ENCODE peak calls at places on chromosomes 1 and 21, in ten cellular contexts. O is tibial artery, K is left lung, X is IMR-90, C is brain microvascular endothelial cell, F is body of pancreas, V is heart left ventricle, P is aorta, R is neural progenitor cell, N is cardiac muscle cell. H is an unnamed sample.

GRCh38 chr1:6435547-6435946 is 11.0 kb downstream of the ESPN start:
- DNase-seq in N (no peak), C (no peak), P (no peak), X (no peak), R (no peak), K (no peak), F (no peak), V (no peak), O (no peak), H (no peak)

GRCh38 chr1:203099760-203100159 is 13.9 kb upstream of the MYOG start:
- DNase-seq in V (no peak), C (no peak), O (no peak), R (no peak), N (no peak), X (no peak), K (no peak), F (no peak), P (no peak), H (no peak)

GRCh38 chr1:18539171-18539570 is 58.4 kb downstream of the KLHDC7A start:
- DNase-seq in P (peak), N (no peak), X (no peak), R (no peak), C (no peak), V (no peak), F (peak), O (no peak), K (no peak), H (no peak)

GRCh38 chr1:21206117-21206516 is 29.4 kb upstream of the EIF4G3 start:
- DNase-seq in V (no peak), C (no peak), N (no peak), K (no peak), P (no peak), R (no peak), O (no peak), F (no peak), X (peak), H (no peak)

GRCh38 chr1:174160109-174160473 is 771 bp downstream of the RABGAP1L start:
- DNase-seq in O (peak), R (peak), C (peak), F (peak), P (peak), K (peak), V (peak), X (peak), N (peak), H (peak)

GRCh38 chr21:33418686-33419085 is 15.5 kb downstream of the IFNGR2 start:
- DNase-seq in X (no peak), N (peak), F (peak), O (peak), K (no peak), V (peak), P (peak), C (no peak), R (no peak), H (no peak)

GRCh38 chr1:228410015-228410414 is 3.4 kb upstream of the TRIM11 start:
- DNase-seq in N (peak), F (no peak), R (no peak), O (peak), C (no peak), P (peak), X (peak), K (no peak), V (no peak), H (no peak)

GRCh38 chr1:1117469-1117831 is 1.6 kb upstream of the C1orf159 start:
- DNase-seq in K (peak), X (no peak), R (no peak), F (no peak), N (no peak), O (no peak), V (no peak), C (no peak), P (peak), H (no peak)

GRCh38 chr1:61910035-61910434 is 167.8 kb downstream of the PATJ start:
- DNase-seq in R (no peak), V (no peak), O (no peak), X (no peak), P (no peak), C (no peak), N (no peak), K (no peak), F (no peak), H (no peak)

GRCh38 chr1:56867491-56867890 is 12.9 kb downstream of the C8A start:
- DNase-seq in K (no peak), C (no peak), O (no peak), P (no peak), F (peak), X (no peak), N (no peak), V (no peak), R (no peak), H (no peak)

GRCh38 chr21:33441489-33442477 is 38.0 kb downstream of the TMEM50B start:
- DNase-seq in O (peak), N (peak), F (peak), K (no peak), X (peak), V (peak), C (peak), P (no peak), R (no peak), H (no peak)

DNA sequence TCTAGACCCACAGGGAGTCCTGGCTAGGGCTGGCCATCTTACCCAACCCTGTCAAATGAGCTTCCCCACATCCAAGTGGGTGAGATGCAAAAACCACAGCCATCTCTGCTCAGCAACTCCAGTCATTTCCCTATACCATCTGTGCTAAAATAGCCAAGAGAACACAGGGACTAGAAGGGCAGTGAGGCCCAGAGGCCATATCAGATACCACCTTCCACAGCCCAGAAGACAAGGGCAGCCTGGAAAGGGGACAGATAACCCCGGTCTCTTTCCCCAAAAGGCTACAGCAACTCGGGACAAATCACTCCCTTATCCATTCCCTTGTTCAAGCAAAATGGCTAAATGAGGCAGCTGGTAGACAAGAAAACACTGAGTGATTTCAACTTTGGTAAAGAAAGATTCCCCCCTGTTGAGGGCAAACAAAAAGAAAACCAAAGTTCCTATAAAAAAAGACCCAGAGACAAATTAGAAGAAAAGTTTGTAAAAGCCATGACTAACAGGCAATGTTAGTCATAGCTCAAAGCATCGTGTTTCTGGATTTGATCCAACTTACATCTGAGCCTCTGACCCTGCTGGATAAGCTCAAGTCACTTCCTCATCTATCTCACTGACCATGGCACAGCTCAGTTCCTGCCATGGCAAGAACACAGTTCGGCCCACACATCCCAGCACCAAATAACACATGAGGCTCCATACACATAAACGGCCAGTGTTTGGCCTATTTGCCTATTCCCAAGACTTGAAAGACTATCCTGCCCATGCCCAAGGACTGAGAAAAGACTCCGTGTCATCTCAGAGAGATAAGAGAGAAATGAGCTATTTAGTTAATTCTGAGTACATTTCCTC is 3.1 kb downstream of the LAMB3 start:
- DNase-seq in O (no peak), X (peak), P (no peak), C (peak), V (no peak), R (no peak), K (no peak), F (peak), N (peak), H (no peak)
- H3K27ac ChIP-seq in O (peak), X (peak), P (no peak), C (peak), V (no peak), R (no peak), K (peak), F (peak), N (no peak), H (no peak)

GRCh38 chr1:197577580-197577979 is 197.7 kb downstream of the DENND1B start:
- DNase-seq in P (no peak), X (peak), O (no peak), N (no peak), R (no peak), K (no peak), V (no peak), C (no peak), F (no peak), H (no peak)
- H3K27ac ChIP-seq in P (no peak), X (no peak), O (no peak), N (no peak), R (no peak), K (no peak), V (no peak), C (no peak), F (no peak), H (no peak)

GRCh38 chr1:207282049-207282448 is 39.4 kb upstream of the CD55 start:
- DNase-seq in F (no peak), C (no peak), O (no peak), P (no peak), K (no peak), X (peak), N (peak), R (no peak), V (no peak), H (no peak)

GRCh38 chr1:207283421-207283820 is 38.1 kb upstream of the CD55 start:
- DNase-seq in P (no peak), X (no peak), O (no peak), V (no peak), R (no peak), F (no peak), C (no peak), N (no peak), K (no peak), H (no peak)

GRCh38 chr1:207279683-207280082 is 41.8 kb upstream of the CD55 start:
- DNase-seq in K (no peak), X (no peak), N (no peak), C (no peak), P (no peak), O (no peak), R (no peak), V (no peak), F (no peak), H (no peak)

GRCh38 chr1:207284209-207284892 is 37.1 kb upstream of the CD55 start:
- DNase-seq in F (no peak), P (no peak), K (no peak), V (no peak), C (no peak), O (no peak), R (no peak), X (peak), N (no peak), H (no peak)

DNA sequence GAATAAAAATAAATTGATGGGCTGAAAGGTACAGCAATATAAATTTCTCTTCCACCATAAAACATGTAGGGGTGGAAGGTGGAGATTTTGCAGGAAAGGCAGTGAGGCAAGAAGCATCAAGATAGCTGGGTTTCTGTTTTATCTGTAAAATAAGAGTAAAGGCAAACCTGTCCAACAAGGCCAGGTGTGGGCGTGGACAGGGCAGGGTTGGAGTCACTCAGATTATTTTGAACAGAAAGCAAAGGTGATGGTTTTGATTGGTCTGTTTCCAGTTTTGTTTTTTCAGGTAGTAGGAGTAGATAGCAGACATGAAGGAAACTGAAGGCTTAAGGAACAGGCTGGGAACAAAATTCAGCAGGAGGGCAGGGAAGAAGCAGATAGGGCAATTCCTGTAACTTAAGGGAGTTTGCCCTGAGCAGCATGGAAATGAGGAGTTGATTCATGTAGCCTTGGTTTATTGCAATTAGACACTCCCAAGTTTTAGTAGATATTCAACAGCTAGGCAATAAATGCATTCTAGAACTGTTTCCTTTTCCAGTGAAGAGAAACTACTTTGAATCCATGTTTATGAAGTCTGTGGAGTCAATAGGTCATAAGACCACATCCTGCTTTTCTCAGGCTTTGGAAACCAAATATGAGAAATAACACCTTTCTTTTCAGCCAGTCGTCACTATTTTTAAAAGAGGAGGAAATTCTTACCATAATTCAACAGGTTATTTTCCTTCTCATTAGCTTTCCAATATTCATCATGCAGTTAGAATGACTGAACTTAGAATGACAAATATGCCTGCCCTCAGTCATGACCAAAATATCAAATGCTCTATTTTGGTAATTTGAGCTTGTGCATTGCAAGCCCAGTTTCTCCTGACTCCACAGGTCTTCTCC is 38.7 kb upstream of the CD55 start:
- DNase-seq in N (peak), F (no peak), X (peak), R (no peak), V (no peak), C (no peak), O (no peak), P (no peak), K (no peak), H (no peak)
- H3K27ac ChIP-seq in N (no peak), F (no peak), X (no peak), R (no peak), V (no peak), C (peak), O (no peak), P (no peak), K (no peak), H (no peak)

GRCh38 chr1:46020005-46020404 is 112.4 kb downstream of the PIK3R3 start:
- DNase-seq in K (no peak), P (no peak), F (no peak), V (no peak), N (peak), O (no peak), R (no peak), X (no peak), C (no peak), H (no peak)
- H3K27ac ChIP-seq in K (no peak), P (no peak), F (no peak), V (peak), N (peak), O (no peak), R (no peak), X (no peak), C (no peak), H (no peak)

GRCh38 chr1:235947989-235948388 is 81.3 kb upstream of the LYST start:
- DNase-seq in C (no peak), K (no peak), N (no peak), X (no peak), R (no peak), F (no peak), P (no peak), O (no peak), V (no peak), H (no peak)
- H3K27ac ChIP-seq in C (no peak), K (peak), N (no peak), X (no peak), R (no peak), F (no peak), P (no peak), O (no peak), V (no peak), H (no peak)

H was measured in CD4-positive, alpha-beta T cell.